ENCODE peak calls at places on chromosome 18, in eight cellular contexts. F is adrenal gland, C is foreskin fibroblast, L is GM12864, Y is fibroblast of mammary gland, U is hepatocyte, E is cardiac fibroblast, R is GM10248. H is an unnamed sample.

GRCh38 chr18:43571078-43571689 is 293.9 kb upstream of the SYT4 start:
- DNase-seq in F (no peak), C (peak; percentile 9), L (peak; percentile 18), Y (peak; percentile 64), U (peak; percentile 67), E (peak; percentile 66), R (no peak), H (no peak)

GRCh38 chr18:13397504-13398163 is 179.1 kb downstream of the LDLRAD4 start:
- DNase-seq in F (no peak), C (no peak), L (no peak), Y (no peak), U (no peak), E (no peak), R (no peak), H (peak; percentile 77)

GRCh38 chr18:33440011-33440383 is 524 bp downstream of the CCDC178 start:
- DNase-seq in F (no peak), C (peak; percentile 18), L (no peak), Y (peak; percentile 67), U (peak; percentile 82), E (peak; percentile 67), R (peak; percentile 23), H (peak; percentile 87)

GRCh38 chr18:12656671-12657047 is 1.2 kb downstream of the SPIRE1 start:
- DNase-seq in F (no peak), C (no peak), L (no peak), Y (peak; percentile 60), U (no peak), E (peak; percentile 32), R (no peak), H (no peak)

GRCh38 chr18:59061914-59062642 is 77.6 kb upstream of the SEC11C start:
- DNase-seq in F (no peak), C (no peak), L (no peak), Y (no peak), U (no peak), E (no peak), R (peak; percentile 32), H (no peak)

GRCh38 chr18:58615150-58616132 is 13.4 kb downstream of the ALPK2 start:
- DNase-seq in F (no peak), C (no peak), L (peak; percentile 83), Y (peak; percentile 63), U (no peak), E (no peak), R (peak; percentile 49), H (no peak)

GRCh38 chr18:23802817-23803216 is 113.6 kb downstream of the LAMA3 start:
- DNase-seq in F (no peak), C (no peak), L (no peak), Y (no peak), U (no peak), E (no peak), R (no peak), H (no peak)

GRCh38 chr18:79400091-79400590 is 4.4 kb downstream of the NFATC1 start:
- DNase-seq in F (peak; percentile 48), C (no peak), L (no peak), Y (no peak), U (peak; percentile 71), E (peak; percentile 53), R (peak; percentile 82), H (no peak)

GRCh38 chr18:66495844-66496243 is 108.0 kb downstream of the CDH19 start:
- DNase-seq in F (peak; percentile 13), C (no peak), L (peak; percentile 7), Y (peak; percentile 6), U (peak; percentile 85), E (peak; percentile 20), R (no peak), H (no peak)

GRCh38 chr18:74284501-74285004 is 7.2 kb downstream of the CYB5A start:
- DNase-seq in F (no peak), C (no peak), L (no peak), Y (no peak), U (no peak), E (peak; percentile 63), R (peak; percentile 2), H (no peak)

GRCh38 chr18:21069468-21069867 is 42.1 kb downstream of the ROCK1 start:
- DNase-seq in F (no peak), C (no peak), L (no peak), Y (no peak), U (no peak), E (no peak), R (no peak), H (no peak)

GRCh38 chr18:70457788-70458187 is 168.9 kb downstream of the SOCS6 start:
- DNase-seq in F (no peak), C (no peak), L (no peak), Y (no peak), U (no peak), E (no peak), R (no peak), H (no peak)

GRCh38 chr18:77067315-77068061 is 65.1 kb downstream of the MBP start:
- DNase-seq in F (peak; percentile 35), C (peak; percentile 88), L (no peak), Y (peak; percentile 98), U (peak; percentile 74), E (peak; percentile 95), R (no peak), H (no peak)

GRCh38 chr18:1505856-1506255 is 601.2 kb downstream of the ADCYAP1 start:
- DNase-seq in F (no peak), C (no peak), L (no peak), Y (no peak), U (no peak), E (no peak), R (no peak), H (no peak)

GRCh38 chr18:2948038-2948437 is 64.9 kb downstream of the LPIN2 start:
- DNase-seq in F (no peak), C (peak; percentile 24), L (no peak), Y (peak; percentile 65), U (peak; percentile 51), E (peak; percentile 86), R (no peak), H (no peak)
- TF ChIP-seq CTCF in F (peak; percentile 22), C (peak; percentile 38), L (no peak), Y (peak; percentile 37), U (peak; percentile 58), E (peak; percentile 43), R (no peak), H (peak; percentile 59)

DNA sequence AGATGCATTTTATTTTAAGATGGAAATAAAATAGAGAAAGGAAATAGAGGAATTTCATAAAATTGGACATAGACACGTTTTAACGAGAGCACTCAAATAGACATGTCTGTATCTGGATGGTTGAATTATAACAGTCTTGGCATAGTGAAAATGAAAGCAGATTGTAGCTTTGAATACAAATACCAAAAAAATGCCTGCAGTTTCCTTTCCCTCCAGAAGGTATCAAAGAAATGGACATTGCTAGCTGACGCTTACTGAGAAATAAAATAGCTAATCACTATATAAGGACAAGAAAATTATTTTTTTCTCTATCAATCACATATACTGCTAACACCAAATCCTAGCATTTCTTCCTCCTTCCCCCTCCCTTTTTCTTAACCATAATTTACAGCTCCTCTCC is 11.4 kb upstream of the MAPRE2 start:
- DNase-seq in F (no peak), C (no peak), L (no peak), Y (no peak), U (no peak), E (peak; percentile 33), R (peak; percentile 36), H (no peak)
- TF ChIP-seq CTCF in F (peak; percentile 34), C (no peak), L (peak; percentile 16), Y (no peak), U (no peak), E (peak; percentile 22), R (no peak), H (no peak)

GRCh38 chr18:40529478-40529877 is 1425.6 kb upstream of the PIK3C3 start:
- DNase-seq in F (no peak), C (no peak), L (no peak), Y (peak; percentile 14), U (no peak), E (peak; percentile 24), R (no peak), H (no peak)
- TF ChIP-seq CTCF in F (no peak), C (no peak), L (no peak), Y (no peak), U (peak; percentile 14), E (peak; percentile 20), R (no peak), H (peak; percentile 32)

DNA sequence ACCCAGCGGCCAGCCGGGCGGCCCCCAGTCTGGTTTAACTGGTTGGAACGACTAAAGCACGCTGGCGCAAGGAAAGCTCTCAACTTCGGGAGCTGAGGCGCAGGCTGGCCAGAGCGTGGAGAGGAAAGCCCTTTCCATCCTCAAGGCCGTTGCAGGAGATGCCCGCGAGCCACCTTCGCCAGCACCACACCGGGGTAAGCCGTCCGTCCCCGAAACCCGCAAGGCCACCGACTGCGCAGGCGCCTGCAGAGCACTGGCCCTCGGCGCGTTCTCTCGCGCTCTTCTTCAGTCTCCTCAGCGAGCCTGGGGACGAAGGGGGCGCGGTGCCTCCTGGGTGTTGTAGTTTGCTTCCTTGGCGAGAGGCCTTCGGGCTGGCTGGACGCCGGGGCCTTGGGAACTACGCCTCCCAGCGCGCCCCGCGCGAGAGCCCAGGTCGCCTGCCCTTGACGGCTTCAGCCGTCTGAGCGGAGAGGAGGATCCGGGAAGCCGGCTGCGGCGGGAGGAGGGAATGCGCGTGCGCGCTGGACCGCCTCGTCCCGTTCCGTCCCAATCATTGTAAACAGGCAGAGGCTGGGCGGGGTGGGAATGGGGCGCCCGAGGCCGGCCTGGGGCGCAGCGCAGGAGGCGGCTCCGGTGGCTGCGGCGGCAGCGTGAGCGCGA is at the start of gene RALBP1:
- DNase-seq in F (peak; percentile 100), C (peak; percentile 100), L (peak; percentile 98), Y (peak; percentile 99), U (peak; percentile 100), E (peak; percentile 100), R (peak; percentile 97), H (peak; percentile 100)
- TF ChIP-seq CTCF in F (no peak), C (no peak), L (no peak), Y (no peak), U (peak; percentile 42), E (peak; percentile 2), R (peak; percentile 47), H (peak; percentile 44)

GRCh38 chr18:34821669-34822210 is 111.6 kb downstream of the DTNA start:
- DNase-seq in F (no peak), C (no peak), L (no peak), Y (no peak), U (no peak), E (no peak), R (no peak), H (no peak)
- TF ChIP-seq CTCF in F (no peak), C (no peak), L (peak; percentile 6), Y (no peak), U (no peak), E (no peak), R (no peak), H (peak; percentile 39)

GRCh38 chr18:49628993-49629795 is 67.3 kb downstream of the LIPG start:
- DNase-seq in F (peak; percentile 15), C (no peak), L (no peak), Y (no peak), U (no peak), E (no peak), R (no peak), H (no peak)
- TF ChIP-seq CTCF in F (no peak), C (no peak), L (peak; percentile 33), Y (peak; percentile 28), U (peak; percentile 24), E (peak; percentile 6), R (no peak), H (no peak)

GRCh38 chr18:5237723-5238370 is 40.8 kb upstream of the AKAIN1 start:
- DNase-seq in F (peak; percentile 86), C (peak; percentile 89), L (peak; percentile 70), Y (peak; percentile 85), U (peak; percentile 93), E (peak; percentile 94), R (peak; percentile 88), H (peak; percentile 95)
- TF ChIP-seq CTCF in F (peak; percentile 7), C (no peak), L (no peak), Y (no peak), U (peak; percentile 3), E (peak; percentile 5), R (no peak), H (peak; percentile 37)

GRCh38 chr18:36412778-36413177 is 115.3 kb downstream of the FHOD3 start:
- DNase-seq in F (no peak), C (no peak), L (no peak), Y (peak; percentile 50), U (peak; percentile 28), E (peak; percentile 28), R (no peak), H (no peak)
- TF ChIP-seq CTCF in F (no peak), C (peak; percentile 47), L (peak; percentile 55), Y (peak; percentile 61), U (peak; percentile 25), E (peak; percentile 63), R (peak; percentile 11), H (peak; percentile 32)

H was measured in osteocyte.